ENCODE peak calls at places on chromosome 9, in six cellular contexts. K, O, F, L, R and I are unnamed samples.

GRCh38 chr9:98172604-98173003 is 19.8 kb downstream of the CORO2A start:
- DNase-seq in K (peak; percentile 53), O (no peak), F (peak; percentile 7), L (no peak), R (no peak), I (no peak)

GRCh38 chr9:74824654-74825053 is 63.1 kb downstream of the TRPM6 start:
- DNase-seq in K (no peak), O (no peak), F (no peak), L (no peak), R (peak; percentile 43), I (peak; percentile 11)

GRCh38 chr9:80059979-80060378 is 488.2 kb downstream of the TLE4 start:
- DNase-seq in K (no peak), O (no peak), F (no peak), L (no peak), R (no peak), I (peak; percentile 10)

GRCh38 chr9:89871871-89872331 is 267.1 kb downstream of the GADD45G start:
- DNase-seq in K (no peak), O (no peak), F (no peak), L (no peak), R (no peak), I (no peak)

GRCh38 chr9:93308676-93309075 is 124.7 kb downstream of the WNK2 start:
- DNase-seq in K (peak; percentile 23), O (no peak), F (no peak), L (no peak), R (no peak), I (no peak)

GRCh38 chr9:136803551-136804508 is 3.9 kb upstream of the RABL6 start:
- DNase-seq in K (no peak), O (no peak), F (no peak), L (no peak), R (no peak), I (no peak)

GRCh38 chr9:14271078-14271673 is 42.8 kb downstream of the NFIB start:
- DNase-seq in K (peak; percentile 37), O (no peak), F (peak; percentile 82), L (no peak), R (peak; percentile 57), I (no peak)

GRCh38 chr9:78213696-78214095 is 22.2 kb upstream of the CEP78 start:
- DNase-seq in K (no peak), O (no peak), F (no peak), L (no peak), R (peak; percentile 27), I (no peak)

GRCh38 chr9:99105152-99106043 is 485 bp downstream of the TGFBR1 start:
- DNase-seq in K (peak; percentile 52), O (peak; percentile 80), F (peak; percentile 73), L (peak; percentile 58), R (peak; percentile 83), I (peak; percentile 72)

GRCh38 chr9:83220737-83221136 is 157.8 kb upstream of the RASEF start:
- DNase-seq in K (no peak), O (no peak), F (peak; percentile 29), L (no peak), R (peak; percentile 57), I (peak; percentile 44)

GRCh38 chr9:87641067-87641466 is 84.9 kb upstream of the CTSL start:
- DNase-seq in K (peak; percentile 12), O (no peak), F (no peak), L (no peak), R (no peak), I (no peak)

GRCh38 chr9:4366649-4367330 is 66.9 kb upstream of the GLIS3 start:
- DNase-seq in K (peak; percentile 63), O (peak; percentile 59), F (peak; percentile 54), L (peak; percentile 26), R (peak; percentile 61), I (peak; percentile 16)

GRCh38 chr9:104227108-104227507 is 133.0 kb downstream of the SMC2 start:
- DNase-seq in K (no peak), O (no peak), F (no peak), L (no peak), R (no peak), I (no peak)

GRCh38 chr9:136949239-136949816 is 2.7 kb upstream of the LCN12 start:
- DNase-seq in K (no peak), O (no peak), F (no peak), L (no peak), R (no peak), I (no peak)

GRCh38 chr9:86141843-86142242 is 42.5 kb upstream of the GOLM1 start:
- DNase-seq in K (no peak), O (no peak), F (no peak), L (no peak), R (no peak), I (no peak)

GRCh38 chr9:78858266-78858665 is 561.3 kb downstream of the PSAT1 start:
- DNase-seq in K (no peak), O (no peak), F (peak; percentile 29), L (no peak), R (no peak), I (no peak)

GRCh38 chr9:35029241-35029640 is 39.7 kb downstream of the DNAJB5 start:
- DNase-seq in K (no peak), O (no peak), F (no peak), L (no peak), R (no peak), I (peak; percentile 91)

GRCh38 chr9:35028341-35028740 is 38.8 kb downstream of the DNAJB5 start:
- DNase-seq in K (no peak), O (no peak), F (peak; percentile 33), L (no peak), R (no peak), I (peak; percentile 44)

GRCh38 chr9:35026671-35027070 is 37.1 kb downstream of the DNAJB5 start:
- DNase-seq in K (no peak), O (no peak), F (no peak), L (no peak), R (no peak), I (peak; percentile 44)

GRCh38 chr9:35027871-35028270 is 38.3 kb downstream of the DNAJB5 start:
- DNase-seq in K (no peak), O (no peak), F (peak; percentile 51), L (no peak), R (no peak), I (peak; percentile 23)

GRCh38 chr9:35027361-35027760 is 37.8 kb downstream of the DNAJB5 start:
- DNase-seq in K (no peak), O (no peak), F (no peak), L (no peak), R (no peak), I (no peak)
- H2AFZ ChIP-seq in K (no peak overlapping the region), O (no peak overlapping the region), F (no peak overlapping the region), L (no peak overlapping the region), R (no peak overlapping the region), I (no peak overlapping the region)

GRCh38 chr9:90979138-90979551 is 177.5 kb downstream of the SYK start:
- DNase-seq in K (no peak), O (no peak), F (no peak), L (no peak), R (no peak), I (no peak)
- H3K23ac ChIP-seq in K (no peak overlapping the region), O (no peak overlapping the region), F (no peak overlapping the region), L (no peak overlapping the region), R (no peak overlapping the region), I (no peak overlapping the region)

GRCh38 chr9:110123364-110124095 is 84.4 kb downstream of the C9orf152 start:
- DNase-seq in K (no peak), O (no peak), F (peak; percentile 81), L (no peak), R (peak; percentile 85), I (peak; percentile 27)

GRCh38 chr9:110126457-110126856 is 81.5 kb downstream of the C9orf152 start:
- DNase-seq in K (no peak), O (no peak), F (no peak), L (no peak), R (peak; percentile 79), I (no peak)

GRCh38 chr9:110125763-110126351 is 82.1 kb downstream of the C9orf152 start:
- DNase-seq in K (no peak), O (no peak), F (peak; percentile 41), L (no peak), R (no peak), I (no peak)

GRCh38 chr9:110126986-110127864 is 80.7 kb downstream of the C9orf152 start:
- DNase-seq in K (peak; percentile 70), O (no peak), F (peak; percentile 89), L (no peak), R (peak; percentile 95), I (peak; percentile 35)

DNA sequence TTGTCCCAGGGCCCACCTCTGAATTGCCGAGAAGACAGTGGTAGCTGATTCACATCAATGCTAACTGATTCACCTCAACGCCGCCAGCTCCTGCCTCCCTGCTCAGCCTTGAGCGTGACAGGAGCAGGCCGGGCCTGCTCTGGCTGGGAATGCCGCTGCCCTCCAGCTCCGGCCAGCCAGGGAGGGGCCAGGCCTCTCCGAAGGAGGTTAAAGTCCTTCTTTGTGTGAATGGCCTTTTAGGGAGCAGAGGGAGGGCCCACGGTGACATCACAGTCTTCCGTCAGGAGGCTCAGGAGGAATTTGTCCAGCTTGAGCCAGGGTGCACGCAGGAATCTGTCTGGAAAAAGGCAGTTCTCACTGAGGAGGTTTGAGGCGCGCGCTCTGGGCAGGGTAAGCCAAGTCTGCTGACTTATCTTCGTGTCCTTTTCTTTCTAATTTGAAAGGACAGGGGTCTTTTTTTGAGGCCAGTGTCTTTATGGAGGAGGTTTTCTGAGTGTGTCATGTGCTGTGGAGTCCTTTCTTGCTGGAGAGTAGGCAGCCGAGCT is 82.7 kb downstream of the C9orf152 start:
- DNase-seq in K (peak; percentile 88), O (peak; percentile 69), F (peak; percentile 98), L (peak; percentile 87), R (peak; percentile 99), I (peak; percentile 60)
- H3K4me1 ChIP-seq in K (peaks cover 29% of the 10 kb centered on the region), O (peaks cover 11% of the 10 kb centered on the region), F (peaks cover 55% of the 10 kb centered on the region), L (peaks cover 27% of the 10 kb centered on the region), R (peaks cover 46% of the 10 kb centered on the region), I (peaks cover 54% of the 10 kb centered on the region)

GRCh38 chr9:35070823-35071813 is 1.3 kb downstream of the VCP start:
- DNase-seq in K (no peak), O (no peak), F (peak; percentile 46), L (no peak), R (no peak), I (no peak)

GRCh38 chr9:35073276-35073607 is 817 bp upstream of the VCP start:
- DNase-seq in K (no peak), O (no peak), F (peak; percentile 19), L (no peak), R (no peak), I (no peak)

GRCh38 chr9:35071814-35072460 is 488 bp downstream of the VCP start:
- DNase-seq in K (peak; percentile 85), O (peak; percentile 89), F (peak; percentile 84), L (peak; percentile 85), R (peak; percentile 90), I (peak; percentile 79)

GRCh38 chr9:35074141-35074540 is 1.7 kb upstream of the VCP start:
- DNase-seq in K (no peak), O (no peak), F (no peak), L (no peak), R (no peak), I (no peak)

DNA sequence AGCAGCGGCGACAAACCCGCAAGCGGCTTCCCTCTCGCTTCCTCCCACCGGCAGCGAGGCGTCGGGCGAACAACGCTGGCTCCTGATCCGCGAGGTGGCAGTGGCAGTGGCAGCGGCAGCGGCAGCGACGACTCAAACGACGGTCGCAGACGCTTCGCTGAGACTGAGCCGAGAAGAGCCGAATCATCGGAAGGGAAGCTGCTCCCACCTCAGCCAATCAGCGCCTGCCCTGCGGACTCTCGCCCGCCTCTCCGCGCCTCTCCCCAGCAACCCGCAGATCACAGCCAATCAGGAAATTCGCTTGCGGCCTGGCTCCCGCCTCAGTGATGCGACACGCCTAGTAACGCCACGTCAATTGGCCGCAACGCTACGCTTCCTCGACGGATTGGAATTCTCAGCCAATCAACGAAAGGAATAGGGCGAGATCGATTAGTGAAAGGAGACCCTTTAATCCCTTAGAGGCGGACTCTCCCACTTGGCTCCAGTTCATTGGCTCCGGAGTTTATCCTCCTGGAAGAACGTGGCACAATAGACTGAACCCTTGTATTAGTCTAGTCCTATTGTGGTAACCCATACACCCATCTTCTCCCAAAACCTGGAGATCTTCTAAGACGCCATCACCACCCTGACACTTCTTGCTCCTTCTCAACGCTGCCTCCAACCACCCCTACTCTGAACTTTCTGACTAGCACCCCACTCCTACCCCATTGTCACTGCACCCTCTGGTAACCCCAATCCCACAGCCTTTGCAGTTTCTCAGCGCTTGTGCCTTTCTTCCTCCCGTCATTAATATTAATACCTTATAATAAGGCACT is at the start of gene VCP:
- DNase-seq in K (peak; percentile 100), O (peak; percentile 95), F (peak; percentile 99), L (peak; percentile 99), R (peak; percentile 100), I (peak; percentile 98)
- H2AFZ ChIP-seq in K (no peak within 1 kb of the TSS), O (peak within 1 kb of the TSS; percentile 73), F (peak within 1 kb of the TSS; percentile 91), L (peak within 1 kb of the TSS; percentile 87), R (peak within 1 kb of the TSS; percentile 66), I (peak within 1 kb of the TSS; percentile 66)